ENCODE peak calls at places on chromosomes 13 and 19, in eight cellular contexts. I is HS-5, B is GF-D8, X is AG04450, M is kidney, Z is tibial artery, D is naive B cell, Q is SJSA1. R is an unnamed sample.

GRCh38 chr13:31322025-31322424 is 122.2 kb downstream of the B3GLCT start:
- DNase-seq in I (no peak), B (no peak), X (no peak), M (no peak), Z (no peak), D (no peak), Q (no peak), R (no peak)

GRCh38 chr19:44948237-44948636 is 2.4 kb downstream of the APOC2 start:
- DNase-seq in I (no peak), B (no peak), X (no peak), M (no peak), Z (no peak), D (no peak), Q (no peak), R (no peak)

GRCh38 chr19:33094504-33095067 is 13.6 kb downstream of the GPATCH1 start:
- DNase-seq in I (no peak), B (no peak), X (no peak), M (peak; percentile 19), Z (no peak), D (no peak), Q (no peak), R (no peak)

GRCh38 chr19:35380450-35381124 is 9.7 kb downstream of the GPR42 start:
- DNase-seq in I (no peak), B (no peak), X (no peak), M (no peak), Z (no peak), D (no peak), Q (no peak), R (no peak)

GRCh38 chr19:7395360-7395781 is 46.6 kb downstream of the ARHGEF18 start:
- DNase-seq in I (no peak), B (no peak), X (no peak), M (no peak), Z (no peak), D (no peak), Q (peak; percentile 26), R (no peak)

GRCh38 chr19:1744133-1744665 is 9.1 kb upstream of the ONECUT3 start:
- DNase-seq in I (no peak), B (no peak), X (no peak), M (no peak), Z (no peak), D (no peak), Q (no peak), R (no peak)

GRCh38 chr19:35349614-35350521 is 2.2 kb downstream of the FFAR1 start:
- DNase-seq in I (no peak), B (no peak), X (no peak), M (peak; percentile 66), Z (peak; percentile 61), D (no peak), Q (no peak), R (peak; percentile 47)

GRCh38 chr13:84500016-84500415 is 617.7 kb upstream of the SLITRK1 start:
- DNase-seq in I (no peak), B (no peak), X (no peak), M (no peak), Z (no peak), D (no peak), Q (no peak), R (no peak)

GRCh38 chr13:101649490-101650126 is 197.1 kb downstream of the ITGBL1 start:
- DNase-seq in I (peak; percentile 46), B (no peak), X (peak; percentile 3), M (no peak), Z (no peak), D (no peak), Q (no peak), R (no peak)

GRCh38 chr19:711224-711623 is 2.5 kb downstream of the PALM start:
- DNase-seq in I (no peak), B (no peak), X (no peak), M (no peak), Z (no peak), D (no peak), Q (no peak), R (no peak)

GRCh38 chr19:46661735-46662592 is 982 bp upstream of the DACT3 start:
- DNase-seq in I (peak; percentile 81), B (peak; percentile 53), X (peak; percentile 77), M (peak; percentile 92), Z (peak; percentile 92), D (peak; percentile 74), Q (peak; percentile 77), R (peak; percentile 87)

GRCh38 chr13:85536706-85537105 is 262.5 kb downstream of the SLITRK6 start:
- DNase-seq in I (no peak), B (no peak), X (no peak), M (no peak), Z (no peak), D (no peak), Q (no peak), R (no peak)

GRCh38 chr13:59609421-59609820 is 554.3 kb downstream of the DIAPH3 start:
- DNase-seq in I (no peak), B (no peak), X (no peak), M (no peak), Z (no peak), D (no peak), Q (no peak), R (no peak)

GRCh38 chr13:98998831-98999634 is 21.2 kb upstream of the DOCK9 start:
- DNase-seq in I (no peak), B (no peak), X (no peak), M (no peak), Z (no peak), D (no peak), Q (no peak), R (no peak)

GRCh38 chr19:17402982-17403855 is 2.2 kb downstream of the BST2 start:
- DNase-seq in I (no peak), B (no peak), X (no peak), M (no peak), Z (no peak), D (no peak), Q (no peak), R (no peak)

GRCh38 chr19:1768918-1769644 is 15.8 kb downstream of the ONECUT3 start:
- DNase-seq in I (no peak), B (no peak), X (no peak), M (no peak), Z (no peak), D (no peak), Q (no peak), R (no peak)

GRCh38 chr13:31930901-31931522 is 100.6 kb upstream of the FRY start:
- DNase-seq in I (no peak), B (no peak), X (no peak), M (no peak), Z (no peak), D (no peak), Q (no peak), R (no peak)

GRCh38 chr19:801030-801860 is 4.0 kb downstream of the PTBP1 start:
- DNase-seq in I (no peak), B (peak; percentile 31), X (no peak), M (peak; percentile 89), Z (peak; percentile 94), D (no peak), Q (no peak), R (peak; percentile 78)

GRCh38 chr13:46666727-46667456 is 113.9 kb downstream of the LRCH1 start:
- DNase-seq in I (no peak), B (no peak), X (no peak), M (no peak), Z (peak; percentile 82), D (no peak), Q (no peak), R (no peak)

GRCh38 chr19:47241919-47242644 is 11.1 kb upstream of the BBC3 start:
- DNase-seq in I (no peak), B (no peak), X (no peak), M (no peak), Z (no peak), D (no peak), Q (no peak), R (no peak)

GRCh38 chr13:27516103-27516502 is 65.7 kb upstream of the MTIF3 start:
- DNase-seq in I (no peak), B (no peak), X (no peak), M (no peak), Z (no peak), D (no peak), Q (no peak), R (no peak)

GRCh38 chr19:35318679-35319448 is 10.1 kb upstream of the CD22 start:
- DNase-seq in I (peak; percentile 95), B (no peak), X (no peak), M (peak; percentile 90), Z (peak; percentile 77), D (peak; percentile 50), Q (peak; percentile 81), R (peak; percentile 69)

GRCh38 chr19:41688098-41688497 is at the start of gene CEACAM7:
- DNase-seq in I (no peak), B (no peak), X (no peak), M (no peak), Z (no peak), D (no peak), Q (no peak), R (no peak)

GRCh38 chr13:114128624-114129522 is 3.5 kb downstream of the RASA3 start:
- DNase-seq in I (peak; percentile 64), B (peak; percentile 98), X (peak; percentile 68), M (peak; percentile 94), Z (peak; percentile 87), D (peak; percentile 88), Q (peak; percentile 80), R (peak; percentile 84)

GRCh38 chr19:8196271-8196908 is 12.8 kb upstream of the CERS4 start:
- DNase-seq in I (no peak), B (no peak), X (no peak), M (no peak), Z (no peak), D (peak; percentile 56), Q (no peak), R (no peak)

GRCh38 chr13:54241719-54242118 is 1213.1 kb downstream of the OLFM4 start:
- DNase-seq in I (no peak), B (no peak), X (no peak), M (no peak), Z (no peak), D (no peak), Q (no peak), R (no peak)

GRCh38 chr19:20103091-20103501 is 25.3 kb downstream of the ZNF90 start:
- DNase-seq in I (no peak), B (no peak), X (no peak), M (no peak), Z (no peak), D (no peak), Q (no peak), R (no peak)

GRCh38 chr13:90919153-90919552 is 428.3 kb upstream of the MIR17HG start:
- DNase-seq in I (no peak), B (no peak), X (no peak), M (no peak), Z (no peak), D (no peak), Q (no peak), R (no peak)

R was measured in sciatic nerve.